ENCODE peak calls at places on chromosomes 4 and X, in nine cellular contexts. P is omental fat pad; G is effector memory CD4-positive, alpha-beta T cell; X is NCI-H2029 treated with DMSO at 0.1 percent for 48 hours; K is C1 segment of cervical spinal cord; J is progenitor cell of endocrine pancreas; Z is Ammon's horn; C is lung; A is chondrocyte. F is an unnamed sample.

GRCh38 chr4:73664470-73664869 is 44.2 kb upstream of the RASSF6 start:
- DNase-seq in P (no peak), G (no peak), X (no peak), K (no peak), J (no peak), Z (no peak), C (no peak), A (no peak), F (no peak)

GRCh38 chr4:136680271-136680670 is 852.0 kb downstream of the PCDH18 start:
- DNase-seq in P (no peak), G (no peak), X (no peak), K (no peak), J (no peak), Z (no peak), C (no peak), A (no peak), F (peak)

GRCh38 chr4:73988096-73988495 is at the start of gene PPBP:
- DNase-seq in P (no peak), G (no peak), X (no peak), K (no peak), J (no peak), Z (no peak), C (no peak), A (no peak), F (no peak)

GRCh38 chrX:132071260-132071659 is 48.2 kb downstream of the STK26 start:
- DNase-seq in P (no peak), G (no peak), X (no peak), K (no peak), J (no peak), Z (no peak), C (no peak), A (no peak), F (no peak)

GRCh38 chr4:105972946-105973621 is 77.8 kb downstream of the NPNT start:
- DNase-seq in P (no peak), G (no peak), X (no peak), K (no peak), J (no peak), Z (no peak), C (no peak), A (no peak), F (no peak)

GRCh38 chr4:88807499-88807898 is 109.9 kb upstream of the NAP1L5 start:
- DNase-seq in P (no peak), G (no peak), X (no peak), K (no peak), J (no peak), Z (no peak), C (no peak), A (no peak), F (no peak)

GRCh38 chr4:172786039-172786792 is 382.4 kb upstream of the GALNT7 start:
- DNase-seq in P (no peak), G (no peak), X (no peak), K (no peak), J (no peak), Z (no peak), C (no peak), A (no peak), F (no peak)

GRCh38 chr4:99383833-99384392 is 31.4 kb upstream of the ADH1C start:
- DNase-seq in P (no peak), G (no peak), X (no peak), K (no peak), J (no peak), Z (no peak), C (no peak), A (no peak), F (no peak)

GRCh38 chr4:99998062-99998880 is 48.2 kb upstream of the H2AZ1 start:
- DNase-seq in P (no peak), G (no peak), X (no peak), K (no peak), J (no peak), Z (peak), C (no peak), A (no peak), F (no peak)

GRCh38 chr4:85807247-85807915 is 332.4 kb downstream of the ARHGAP24 start:
- DNase-seq in P (no peak), G (no peak), X (no peak), K (no peak), J (no peak), Z (no peak), C (no peak), A (no peak), F (peak)

F was measured in Daoy.